ENCODE peak calls at places on chromosomes 16 and 17, in five cellular contexts. H is K562, E is GM12878, Y is HepG2, Z is SK-N-SH. A is an unnamed sample.

GRCh38 chr16:85201566-85201965 is 89.3 kb upstream of the CIBAR2 start:
- DNase-seq in Y (no peak), H (no peak), Z (no peak), E (no peak), A (no peak)

GRCh38 chr17:28368915-28369683 is 1.0 kb downstream of the VTN start:
- DNase-seq in E (no peak), Y (no peak), H (no peak), Z (no peak), A (no peak)

GRCh38 chr17:72955391-72956140 is 136.9 kb downstream of the SLC39A11 start:
- DNase-seq in E (no peak), Y (no peak), Z (no peak), H (no peak), A (no peak)

GRCh38 chr16:57749872-57750452 is 14.4 kb downstream of the KATNB1 start:
- DNase-seq in Y (no peak), E (no peak), H (no peak), Z (no peak), A (no peak)

GRCh38 chr17:19713462-19713861 is 2.9 kb downstream of the SLC47A2 start:
- DNase-seq in E (no peak), H (no peak), Z (peak; percentile 52), Y (no peak), A (no peak)

GRCh38 chr16:59573528-59574271 is 839.6 kb upstream of the GOT2 start:
- DNase-seq in Y (no peak), E (no peak), H (no peak), Z (no peak), A (no peak)

GRCh38 chr17:73430848-73431247 is 119.0 kb upstream of the CDC42EP4 start:
- DNase-seq in Z (no peak), Y (no peak), H (peak; percentile 45), E (no peak), A (no peak)

GRCh38 chr17:44920565-44920940 is 5.3 kb upstream of the GFAP start:
- DNase-seq in Y (no peak), Z (no peak), H (no peak), E (no peak), A (no peak)

GRCh38 chr17:34436607-34437006 is 73.6 kb upstream of the CCL1 start:
- DNase-seq in Y (no peak), Z (no peak), H (no peak), E (no peak), A (no peak)

GRCh38 chr17:67784364-67785121 is 40.8 kb upstream of the BPTF start:
- DNase-seq in Z (no peak), H (peak; percentile 96), E (no peak), Y (no peak), A (no peak)

GRCh38 chr17:67785122-67785477 is 40.2 kb upstream of the BPTF start:
- DNase-seq in Z (no peak), E (no peak), H (no peak), Y (no peak), A (no peak)

GRCh38 chr17:67785526-67785925 is 39.8 kb upstream of the BPTF start:
- DNase-seq in H (peak; percentile 20), E (no peak), Y (no peak), Z (no peak), A (no peak)
- TF ChIP-seq FOXM1 in H (no peak), E (no peak), Y (no peak), Z (no peak), A (no peak)

DNA sequence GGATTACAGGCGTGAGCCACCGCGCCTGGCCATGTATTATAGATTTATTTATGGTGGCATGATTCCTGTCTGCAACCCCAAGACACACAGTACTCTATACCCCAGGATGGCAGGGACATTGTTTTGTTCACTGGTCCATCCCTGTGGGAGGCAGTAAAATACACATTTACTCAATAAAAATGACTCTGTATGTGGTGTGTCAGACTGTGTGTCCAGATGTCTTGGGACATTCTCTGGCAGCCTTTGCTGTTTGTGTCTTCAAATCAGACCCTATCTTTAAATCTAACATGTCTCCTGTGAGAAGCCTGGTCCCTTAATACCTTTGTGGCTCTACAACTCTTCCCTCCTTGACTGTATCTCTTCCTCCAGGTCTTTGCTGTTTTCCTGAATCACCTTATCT is 1.7 kb upstream of the COASY start:
- DNase-seq in E (no peak), Z (no peak), Y (no peak), H (no peak), A (no peak)
- TF ChIP-seq FOXM1 in E (no peak), Z (no peak), Y (no peak), H (no peak), A (no peak)

GRCh38 chr17:59423903-59424302 is 92.4 kb downstream of the YPEL2 start:
- DNase-seq in H (no peak), Z (no peak), Y (no peak), E (no peak), A (no peak)

GRCh38 chr17:59426031-59426430 is 94.6 kb downstream of the YPEL2 start:
- DNase-seq in Y (no peak), Z (no peak), E (no peak), H (no peak), A (no peak)

GRCh38 chr17:59424331-59424730 is 92.9 kb downstream of the YPEL2 start:
- DNase-seq in E (no peak), Z (no peak), H (no peak), Y (no peak), A (no peak)

GRCh38 chr17:59423137-59423703 is 91.8 kb downstream of the YPEL2 start:
- DNase-seq in Y (peak; percentile 55), E (no peak), Z (no peak), H (peak; percentile 78), A (peak; percentile 38)

GRCh38 chr17:59425085-59425901 is 93.8 kb downstream of the YPEL2 start:
- DNase-seq in Y (no peak), H (no peak), Z (peak; percentile 85), E (no peak), A (no peak)
- TF ChIP-seq FOXM1 in Y (no peak), H (no peak), Z (no peak), E (no peak), A (no peak)

GRCh38 chr17:79830303-79830702 is 8.9 kb downstream of the CBX4 start:
- DNase-seq in H (peak; percentile 84), E (no peak), Y (no peak), Z (no peak), A (no peak)

GRCh38 chr17:79833110-79833450 is 6.2 kb downstream of the CBX4 start:
- DNase-seq in E (no peak), Z (no peak), H (peak; percentile 7), Y (no peak), A (no peak)

GRCh38 chr17:79830763-79831366 is 8.4 kb downstream of the CBX4 start:
- DNase-seq in Z (no peak), E (no peak), Y (peak; percentile 51), H (peak; percentile 68), A (no peak)

GRCh38 chr17:79832211-79833109 is 6.8 kb downstream of the CBX4 start:
- DNase-seq in Z (peak; percentile 63), E (no peak), Y (peak; percentile 85), H (peak; percentile 80), A (no peak)

DNA sequence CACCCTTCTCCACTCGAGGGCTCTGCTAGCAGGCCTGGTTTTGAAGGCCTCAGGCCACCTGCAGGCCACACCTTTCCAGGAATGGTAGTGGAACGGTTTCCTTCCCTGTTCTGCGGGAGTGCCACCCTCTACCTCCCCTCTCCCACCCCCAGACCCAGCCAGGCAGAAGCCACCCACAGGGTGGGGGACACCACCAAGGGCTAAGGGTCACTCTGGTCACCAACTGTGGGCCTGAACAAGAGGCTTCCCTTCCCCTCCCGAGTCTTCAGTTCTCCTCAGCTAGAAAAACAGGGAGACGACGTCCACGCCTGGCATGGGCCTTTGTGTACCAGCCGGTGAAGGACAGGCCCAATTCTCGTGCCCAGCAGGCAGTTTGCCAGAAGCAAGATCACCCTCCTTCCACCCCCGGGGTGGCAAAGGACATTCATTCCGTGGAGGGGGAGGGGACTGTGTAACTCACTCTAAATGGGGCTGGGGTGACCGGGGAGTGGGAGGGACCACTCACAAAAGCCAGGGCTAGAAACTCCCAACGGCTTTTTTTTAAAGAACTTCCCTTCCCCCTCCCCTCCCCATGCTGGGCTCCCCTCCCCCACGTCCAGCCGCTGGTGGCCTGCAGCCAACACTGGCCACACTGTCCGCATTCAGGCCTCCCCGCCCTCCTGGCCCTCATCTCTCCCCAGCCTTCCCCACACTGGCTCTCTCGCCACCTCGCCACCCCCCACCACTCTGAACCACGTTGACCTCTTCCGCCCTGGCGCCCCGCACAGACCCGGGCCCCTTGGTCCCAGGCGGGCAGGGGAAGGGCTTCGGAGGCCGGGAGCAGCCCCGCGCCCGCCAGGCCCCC is 7.7 kb downstream of the CBX4 start:
- DNase-seq in Z (peak; percentile 87), H (peak; percentile 93), Y (peak; percentile 73), E (no peak), A (no peak)
- TF ChIP-seq FOXM1 in Z (no peak), H (no peak), Y (no peak), E (no peak), A (no peak)

GRCh38 chr16:3748307-3748706 is 31.0 kb upstream of the TRAP1 start:
- DNase-seq in Y (no peak), Z (no peak), H (no peak), E (no peak), A (no peak)
- TF ChIP-seq FOXM1 in Y (no peak), Z (no peak), H (no peak), E (no peak), A (no peak)

DNA sequence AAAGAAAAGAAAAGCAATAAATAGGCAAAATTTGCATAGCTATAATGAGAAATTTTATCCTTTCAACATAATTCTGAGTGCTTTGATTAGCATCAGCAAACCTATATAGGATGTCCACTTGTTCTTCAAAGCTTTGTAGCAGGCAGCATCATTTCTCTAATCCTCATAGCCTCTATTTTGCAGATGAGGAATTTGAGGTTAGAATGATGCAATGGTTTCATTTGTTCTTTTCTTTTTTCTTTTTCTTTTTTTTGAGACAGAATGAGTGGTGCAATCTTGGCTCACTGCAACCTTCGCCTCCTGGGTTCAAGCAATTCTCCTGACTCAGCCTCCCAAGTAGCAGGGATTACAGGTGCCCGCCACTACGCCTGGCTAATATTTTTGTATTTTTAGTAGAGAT is 594.4 kb downstream of the TOX3 start:
- DNase-seq in E (no peak), Z (no peak), Y (no peak), H (no peak), A (no peak)
- TF ChIP-seq FOXM1 in E (no peak), Z (no peak), Y (no peak), H (no peak), A (no peak)

GRCh38 chr17:79235808-79236207 is 161.2 kb downstream of the ENGASE start:
- DNase-seq in Z (no peak), E (no peak), H (no peak), Y (no peak), A (no peak)
- TF ChIP-seq FOXM1 in Z (no peak), E (no peak), H (no peak), Y (no peak), A (no peak)